ENCODE peak calls at places on chromosomes 16 and 17, in ten cellular contexts. H is HEK293T; W is neural crest cell; I is activated naive CD4-positive, alpha-beta T cell treated with Interleukin-2 at 50 U/mL for 16 hours; Z is A549; M is activated CD4-positive, alpha-beta T cell treated with anti-CD3 and anti-CD28 coated beads, Interleukin-2, amount 50 U/mL, for 1 hour; F is EL; L is T-cell; A is NCI-H1048; K is GM04504. Q is an unnamed sample.

GRCh38 chr16:65062736-65063583 is 58.9 kb downstream of the CDH11 start:
- DNase-seq in H (no peak), W (no peak), I (no peak), Z (no peak), M (no peak), F (peak; percentile 37), L (no peak), A (no peak), K (no peak), Q (no peak)

GRCh38 chr17:28724500-28725165 is 1.4 kb downstream of the TLCD1 start:
- DNase-seq in H (no peak), W (no peak), I (no peak), Z (peak; percentile 47), M (no peak), F (peak; percentile 26), L (no peak), A (no peak), K (no peak), Q (no peak)

GRCh38 chr17:82241183-82241925 is 12.5 kb downstream of the SLC16A3 start:
- DNase-seq in H (no peak), W (no peak), I (peak; percentile 58), Z (peak; percentile 74), M (no peak), F (peak; percentile 82), L (no peak), A (no peak), K (no peak), Q (no peak)

GRCh38 chr17:50213026-50214015 is 11.9 kb upstream of the COL1A1 start:
- DNase-seq in H (peak; percentile 39), W (no peak), I (peak; percentile 17), Z (peak; percentile 37), M (no peak), F (no peak), L (peak; percentile 68), A (no peak), K (no peak), Q (no peak)

GRCh38 chr17:28370035-28370743 is at the start of gene VTN:
- DNase-seq in H (no peak), W (peak; percentile 16), I (no peak), Z (peak; percentile 90), M (no peak), F (peak; percentile 77), L (no peak), A (no peak), K (no peak), Q (no peak)

GRCh38 chr17:6969323-6969726 is 26.5 kb upstream of the ALOX12 start:
- DNase-seq in H (no peak), W (no peak), I (no peak), Z (peak; percentile 45), M (no peak), F (no peak), L (no peak), A (no peak), K (no peak), Q (no peak)

GRCh38 chr16:67364610-67365256 is 28.6 kb downstream of the TPPP3 start:
- DNase-seq in H (no peak), W (no peak), I (no peak), Z (no peak), M (no peak), F (no peak), L (no peak), A (no peak), K (no peak), Q (no peak)

GRCh38 chr17:8463089-8463488 is 27.4 kb downstream of the NDEL1 start:
- DNase-seq in H (no peak), W (no peak), I (no peak), Z (no peak), M (no peak), F (no peak), L (no peak), A (no peak), K (peak; percentile 44), Q (no peak)

GRCh38 chr17:70290770-70291169 is 121.4 kb downstream of the KCNJ2 start:
- DNase-seq in H (no peak), W (no peak), I (no peak), Z (no peak), M (no peak), F (no peak), L (no peak), A (no peak), K (no peak), Q (no peak)

GRCh38 chr17:51585514-51586104 is 325.3 kb downstream of the UTP18 start:
- DNase-seq in H (peak; percentile 25), W (peak; percentile 35), I (no peak), Z (peak; percentile 40), M (no peak), F (no peak), L (no peak), A (no peak), K (no peak), Q (no peak)

GRCh38 chr16:2007081-2007836 is 2.4 kb downstream of the ZNF598 start:
- DNase-seq in H (no peak), W (no peak), I (no peak), Z (no peak), M (no peak), F (no peak), L (no peak), A (no peak), K (no peak), Q (no peak)

GRCh38 chr17:79981661-79982101 is 54.0 kb downstream of the TBC1D16 start:
- DNase-seq in H (no peak), W (no peak), I (no peak), Z (no peak), M (no peak), F (no peak), L (no peak), A (no peak), K (no peak), Q (no peak)

GRCh38 chr17:1203111-1203966 is 23.6 kb upstream of the ABR start:
- DNase-seq in H (peak; percentile 96), W (peak; percentile 74), I (peak; percentile 56), Z (peak; percentile 79), M (peak; percentile 51), F (peak; percentile 74), L (peak; percentile 33), A (peak; percentile 28), K (no peak), Q (peak; percentile 23)

GRCh38 chr17:80513892-80514291 is 30.7 kb upstream of the RPTOR start:
- DNase-seq in H (no peak), W (no peak), I (no peak), Z (no peak), M (no peak), F (peak; percentile 75), L (no peak), A (no peak), K (no peak), Q (no peak)

GRCh38 chr16:72666267-72666666 is 381.7 kb downstream of the ZFHX3 start:
- DNase-seq in H (no peak), W (no peak), I (no peak), Z (no peak), M (no peak), F (peak; percentile 25), L (no peak), A (no peak), K (no peak), Q (no peak)

GRCh38 chr16:67026570-67026969 is 2.4 kb upstream of the CBFB start:
- DNase-seq in H (no peak), W (no peak), I (no peak), Z (no peak), M (no peak), F (no peak), L (no peak), A (no peak), K (no peak), Q (peak; percentile 7)

GRCh38 chr17:19369846-19370492 is 7.4 kb upstream of the B9D1 start:
- DNase-seq in H (no peak), W (no peak), I (no peak), Z (no peak), M (peak; percentile 22), F (no peak), L (no peak), A (no peak), K (no peak), Q (peak; percentile 50)

GRCh38 chr17:75032896-75033294 is 13.9 kb downstream of the ATP5PD start:
- DNase-seq in H (no peak), W (no peak), I (no peak), Z (peak; percentile 48), M (no peak), F (no peak), L (no peak), A (no peak), K (no peak), Q (no peak)

GRCh38 chr17:42243493-42243982 is 32.7 kb downstream of the STAT5B start:
- DNase-seq in H (no peak), W (no peak), I (no peak), Z (no peak), M (no peak), F (no peak), L (no peak), A (no peak), K (no peak), Q (no peak)

GRCh38 chr16:21157632-21158031 is 842 bp upstream of the LDAF1 start:
- DNase-seq in H (no peak), W (no peak), I (no peak), Z (no peak), M (no peak), F (no peak), L (no peak), A (no peak), K (no peak), Q (no peak)

GRCh38 chr17:69913241-69914015 is 161.6 kb upstream of the KCNJ16 start:
- DNase-seq in H (no peak), W (no peak), I (no peak), Z (no peak), M (no peak), F (no peak), L (no peak), A (no peak), K (no peak), Q (no peak)

GRCh38 chr17:36849871-36850348 is 87.4 kb upstream of the LHX1 start:
- DNase-seq in H (peak; percentile 14), W (no peak), I (peak; percentile 67), Z (peak; percentile 43), M (no peak), F (peak; percentile 89), L (no peak), A (no peak), K (peak; percentile 44), Q (peak; percentile 16)

GRCh38 chr16:27222499-27223225 is 19.3 kb downstream of the KDM8 start:
- DNase-seq in H (no peak), W (no peak), I (no peak), Z (no peak), M (no peak), F (peak; percentile 48), L (no peak), A (no peak), K (peak; percentile 92), Q (no peak)

Q was measured in activated T-helper 2 cell treated with anti-CD3 and anti-CD28 coated beads, Interferon-gamma antibody, Interleukin-2, Interleukin-4, amounts not matched to agents 10 μg/mL and 5 μg/mL and 100 μg/mL, durations not matched to agents 14 hours and 24 hours and 36 hours.